ENCODE peak calls at places on chromosome 5, in eight cellular contexts. One of them, this sample, is unnamed.
A peak's percentile ranks its signal among the peaks of the same experiment; 100 is the strongest.

GRCh38 chr5:141958113-141958512 is at the start of gene PCDH12:
- DNase-seq in thyroid gland: peak; percentile 17
- DNase-seq in MCF 10A: no peak
- DNase-seq in astrocyte of the spinal cord: no peak
- DNase-seq in midbrain: no peak
- DNase-seq in brain microvascular endothelial cell: no peak
- DNase-seq in effector CD4-positive, alpha-beta T cell: no peak
- DNase-seq in stimulated activated CD8-positive, alpha-beta memory T cell treated with anti-CD3 and anti-CD28 coated beads, Interleukin-4, amount 100 ng/mL, for 1 hour: no peak
- DNase-seq in this sample: peak; percentile 90

GRCh38 chr5:132751971-132752580 is 4.8 kb downstream of the CCNI2 start:
- DNase-seq in stimulated activated CD8-positive, alpha-beta memory T cell treated with anti-CD3 and anti-CD28 coated beads, Interleukin-4, amount 100 ng/mL, for 1 hour: no peak
- DNase-seq in effector CD4-positive, alpha-beta T cell: no peak
- DNase-seq in thyroid gland: no peak
- DNase-seq in astrocyte of the spinal cord: no peak
- DNase-seq in brain microvascular endothelial cell: no peak
- DNase-seq in MCF 10A: no peak
- DNase-seq in midbrain: no peak
- DNase-seq in this sample: no peak

GRCh38 chr5:103475629-103476240 is 86.9 kb downstream of the NUDT12 start:
- DNase-seq in midbrain: peak; percentile 74
- DNase-seq in effector CD4-positive, alpha-beta T cell: no peak
- DNase-seq in brain microvascular endothelial cell: no peak
- DNase-seq in MCF 10A: peak; percentile 59
- DNase-seq in stimulated activated CD8-positive, alpha-beta memory T cell treated with anti-CD3 and anti-CD28 coated beads, Interleukin-4, amount 100 ng/mL, for 1 hour: no peak
- DNase-seq in astrocyte of the spinal cord: peak; percentile 67
- DNase-seq in thyroid gland: no peak
- DNase-seq in this sample: peak; percentile 12

GRCh38 chr5:77679791-77680190 is 41.3 kb upstream of the OTP start:
- DNase-seq in midbrain: no peak
- DNase-seq in astrocyte of the spinal cord: no peak
- DNase-seq in MCF 10A: peak; percentile 72
- DNase-seq in stimulated activated CD8-positive, alpha-beta memory T cell treated with anti-CD3 and anti-CD28 coated beads, Interleukin-4, amount 100 ng/mL, for 1 hour: no peak
- DNase-seq in thyroid gland: no peak
- DNase-seq in brain microvascular endothelial cell: peak; percentile 5
- DNase-seq in effector CD4-positive, alpha-beta T cell: no peak
- DNase-seq in this sample: no peak

GRCh38 chr5:66518052-66518451 is 78.1 kb upstream of the MAST4 start:
- DNase-seq in brain microvascular endothelial cell: no peak
- DNase-seq in MCF 10A: no peak
- DNase-seq in stimulated activated CD8-positive, alpha-beta memory T cell treated with anti-CD3 and anti-CD28 coated beads, Interleukin-4, amount 100 ng/mL, for 1 hour: no peak
- DNase-seq in midbrain: no peak
- DNase-seq in astrocyte of the spinal cord: no peak
- DNase-seq in effector CD4-positive, alpha-beta T cell: no peak
- DNase-seq in thyroid gland: no peak
- DNase-seq in this sample: no peak

GRCh38 chr5:21810737-21811316 is 1042.3 kb downstream of the CDH12 start:
- DNase-seq in thyroid gland: no peak
- DNase-seq in stimulated activated CD8-positive, alpha-beta memory T cell treated with anti-CD3 and anti-CD28 coated beads, Interleukin-4, amount 100 ng/mL, for 1 hour: no peak
- DNase-seq in brain microvascular endothelial cell: no peak
- DNase-seq in effector CD4-positive, alpha-beta T cell: no peak
- DNase-seq in MCF 10A: peak; percentile 40
- DNase-seq in midbrain: no peak
- DNase-seq in astrocyte of the spinal cord: no peak
- DNase-seq in this sample: no peak

GRCh38 chr5:36214434-36214833 is 27.3 kb downstream of the NADK2 start:
- DNase-seq in thyroid gland: no peak
- DNase-seq in MCF 10A: no peak
- DNase-seq in midbrain: no peak
- DNase-seq in stimulated activated CD8-positive, alpha-beta memory T cell treated with anti-CD3 and anti-CD28 coated beads, Interleukin-4, amount 100 ng/mL, for 1 hour: no peak
- DNase-seq in astrocyte of the spinal cord: no peak
- DNase-seq in brain microvascular endothelial cell: no peak
- DNase-seq in effector CD4-positive, alpha-beta T cell: no peak
- DNase-seq in this sample: no peak

GRCh38 chr5:134436523-134437339 is 25.1 kb upstream of the CDKN2AIPNL start:
- DNase-seq in MCF 10A: peak; percentile 96
- DNase-seq in effector CD4-positive, alpha-beta T cell: peak; percentile 23
- DNase-seq in stimulated activated CD8-positive, alpha-beta memory T cell treated with anti-CD3 and anti-CD28 coated beads, Interleukin-4, amount 100 ng/mL, for 1 hour: no peak
- DNase-seq in thyroid gland: peak; percentile 85
- DNase-seq in midbrain: no peak
- DNase-seq in astrocyte of the spinal cord: peak; percentile 95
- DNase-seq in brain microvascular endothelial cell: peak; percentile 87
- DNase-seq in this sample: peak; percentile 84

GRCh38 chr5:3027866-3028635 is 276.6 kb upstream of the IRX2 start:
- DNase-seq in astrocyte of the spinal cord: no peak
- DNase-seq in stimulated activated CD8-positive, alpha-beta memory T cell treated with anti-CD3 and anti-CD28 coated beads, Interleukin-4, amount 100 ng/mL, for 1 hour: no peak
- DNase-seq in brain microvascular endothelial cell: no peak
- DNase-seq in effector CD4-positive, alpha-beta T cell: no peak
- DNase-seq in midbrain: no peak
- DNase-seq in MCF 10A: no peak
- DNase-seq in thyroid gland: no peak
- DNase-seq in this sample: no peak

This sample was measured in dermis microvascular lymphatic vessel endothelial cell.